ENCODE peak calls at places on chromosomes 6 and 20, in four cellular contexts. One of them, this sample, is unnamed.

GRCh38 chr6:347232-347631 is 44.3 kb upstream of the IRF4 start:
- DNase-seq in cardiac muscle cell: no peak
- DNase-seq in IMR-90: no peak
- DNase-seq in bronchial epithelial cell: no peak
- DNase-seq in this sample: no peak

GRCh38 chr6:17705428-17705777 is 1.3 kb downstream of the NUP153 start:
- DNase-seq in cardiac muscle cell: peak
- DNase-seq in IMR-90: peak
- DNase-seq in bronchial epithelial cell: peak
- DNase-seq in this sample: no peak

GRCh38 chr20:45735552-45735951 is 13.4 kb downstream of the SPINT4 start:
- DNase-seq in bronchial epithelial cell: no peak
- DNase-seq in IMR-90: no peak
- DNase-seq in cardiac muscle cell: no peak
- DNase-seq in this sample: no peak

GRCh38 chr6:125255201-125255600 is 46.6 kb downstream of the HDDC2 start:
- DNase-seq in bronchial epithelial cell: peak
- DNase-seq in IMR-90: peak
- DNase-seq in cardiac muscle cell: no peak
- DNase-seq in this sample: no peak

GRCh38 chr6:447381-448165 is 56.0 kb downstream of the IRF4 start:
- DNase-seq in cardiac muscle cell: no peak
- DNase-seq in bronchial epithelial cell: no peak
- DNase-seq in IMR-90: no peak
- DNase-seq in this sample: no peak

GRCh38 chr6:76852776-76853175 is 610.5 kb downstream of the HTR1B start:
- DNase-seq in cardiac muscle cell: peak
- DNase-seq in bronchial epithelial cell: peak
- DNase-seq in IMR-90: peak
- DNase-seq in this sample: no peak

GRCh38 chr6:28522594-28523557 is 2.8 kb upstream of the GPX5 start:
- DNase-seq in IMR-90: no peak
- DNase-seq in bronchial epithelial cell: no peak
- DNase-seq in cardiac muscle cell: no peak
- DNase-seq in this sample: no peak

GRCh38 chr6:25659633-25660368 is 7.8 kb downstream of the SCGN start:
- DNase-seq in bronchial epithelial cell: no peak
- DNase-seq in IMR-90: no peak
- DNase-seq in cardiac muscle cell: no peak
- DNase-seq in this sample: no peak

GRCh38 chr6:3751019-3751729 is at the start of gene PXDC1:
- DNase-seq in cardiac muscle cell: peak
- DNase-seq in bronchial epithelial cell: no peak
- DNase-seq in IMR-90: no peak
- DNase-seq in this sample: no peak

GRCh38 chr20:54021446-54022235 is 48.8 kb downstream of the BCAS1 start:
- DNase-seq in IMR-90: no peak
- DNase-seq in cardiac muscle cell: no peak
- DNase-seq in bronchial epithelial cell: no peak
- DNase-seq in this sample: no peak

GRCh38 chr6:89311853-89312531 is 3.1 kb downstream of the GABRR2 start:
- DNase-seq in bronchial epithelial cell: peak
- DNase-seq in IMR-90: peak
- DNase-seq in cardiac muscle cell: peak
- DNase-seq in this sample: peak

GRCh38 chr6:105810922-105811482 is 275.1 kb upstream of the PRDM1 start:
- DNase-seq in IMR-90: no peak
- DNase-seq in bronchial epithelial cell: no peak
- DNase-seq in cardiac muscle cell: no peak
- DNase-seq in this sample: no peak

GRCh38 chr20:58433759-58434158 is 44.7 kb downstream of the VAPB start:
- DNase-seq in bronchial epithelial cell: peak
- DNase-seq in IMR-90: peak
- DNase-seq in cardiac muscle cell: peak
- DNase-seq in this sample: peak

DNA sequence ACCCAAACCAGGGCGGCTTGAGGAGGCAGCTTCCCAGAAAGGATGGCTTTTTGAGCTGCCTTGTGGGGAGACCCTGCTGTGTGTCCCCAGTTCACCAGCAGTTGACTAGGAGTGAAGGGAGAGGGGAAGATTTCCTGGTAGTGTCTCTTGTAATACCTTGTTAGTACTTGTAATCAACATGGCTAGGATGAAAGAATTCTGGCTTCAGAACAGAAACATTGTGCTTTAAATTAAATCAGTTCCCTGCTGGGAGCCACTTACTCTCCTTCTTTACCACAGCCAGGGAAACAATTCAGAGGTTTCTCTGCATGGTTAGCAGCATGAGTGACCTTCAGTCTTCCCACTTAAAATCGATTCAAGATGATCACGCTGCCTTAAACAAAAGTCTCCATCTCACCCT is 525.4 kb upstream of the ID4 start:
- DNase-seq in bronchial epithelial cell: no peak
- DNase-seq in cardiac muscle cell: no peak
- DNase-seq in IMR-90: no peak
- DNase-seq in this sample: no peak
- TF ChIP-seq CTCF in bronchial epithelial cell: no peak
- TF ChIP-seq CTCF in cardiac muscle cell: no peak
- TF ChIP-seq CTCF in IMR-90: no peak
- TF ChIP-seq CTCF in this sample: no peak

GRCh38 chr6:90928051-90928450 is 341.2 kb upstream of the MAP3K7 start:
- DNase-seq in bronchial epithelial cell: no peak
- DNase-seq in cardiac muscle cell: no peak
- DNase-seq in IMR-90: no peak
- DNase-seq in this sample: no peak
- H3K4me3 ChIP-seq in bronchial epithelial cell: no peak
- H3K4me3 ChIP-seq in cardiac muscle cell: no peak
- H3K4me3 ChIP-seq in IMR-90: no peak
- H3K4me3 ChIP-seq in this sample: no peak

DNA sequence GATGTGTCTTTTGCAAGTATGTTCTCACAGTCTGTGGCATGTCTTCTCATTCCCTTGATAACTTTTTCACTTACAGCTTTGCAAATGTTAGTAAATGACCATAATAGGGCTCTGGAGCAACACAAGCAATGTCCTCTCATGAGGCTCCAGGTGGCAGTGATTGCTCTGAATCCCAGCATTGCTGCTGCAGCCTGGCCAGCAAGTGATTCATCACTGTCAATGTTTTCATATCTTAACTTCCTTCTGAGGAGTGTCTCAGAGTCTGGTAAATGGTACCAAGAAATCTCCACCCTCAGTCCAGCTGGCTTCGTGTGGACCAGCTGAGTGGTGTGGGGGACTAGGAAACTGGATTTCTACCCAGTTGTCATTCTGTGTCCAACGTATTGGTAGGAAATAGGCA is 139.6 kb downstream of the MYLK4 start:
- DNase-seq in cardiac muscle cell: peak
- DNase-seq in bronchial epithelial cell: peak
- DNase-seq in IMR-90: no peak
- DNase-seq in this sample: no peak
- TF ChIP-seq CTCF in cardiac muscle cell: no peak
- TF ChIP-seq CTCF in bronchial epithelial cell: no peak
- TF ChIP-seq CTCF in IMR-90: no peak
- TF ChIP-seq CTCF in this sample: no peak

DNA sequence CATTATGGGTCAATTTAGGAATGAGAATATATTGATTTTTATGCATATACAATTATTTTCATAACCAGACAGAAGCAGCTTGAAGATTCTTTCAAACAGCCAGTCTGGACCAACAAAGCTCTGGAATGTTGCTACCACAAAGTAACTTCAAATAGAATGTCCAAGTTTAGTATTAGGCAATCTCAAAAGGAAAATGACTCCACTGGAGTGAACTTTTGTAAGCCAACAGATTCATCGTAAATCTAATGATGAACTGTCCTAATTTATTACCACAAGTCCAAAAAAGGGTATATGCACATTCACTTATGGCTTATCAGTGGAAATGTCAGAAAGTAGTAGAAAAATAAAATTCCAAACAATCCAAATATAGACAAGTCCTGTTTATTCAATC is 3.6 kb downstream of the PLN start:
- DNase-seq in cardiac muscle cell: peak
- DNase-seq in IMR-90: peak
- DNase-seq in bronchial epithelial cell: no peak
- DNase-seq in this sample: no peak
- H3K4me3 ChIP-seq in cardiac muscle cell: peak
- H3K4me3 ChIP-seq in IMR-90: no peak
- H3K4me3 ChIP-seq in bronchial epithelial cell: no peak
- H3K4me3 ChIP-seq in this sample: no peak